ENCODE peak calls at places on chromosomes 3 and 15, in nine cellular contexts. U, P, H, E, Y, W, T, I and C are unnamed samples.

GRCh38 chr3:114333923-114334240 is 40.1 kb downstream of the TIGIT start:
- DNase-seq in U (no peak), I (no peak), P (no peak), E (no peak), H (no peak), T (no peak), Y (no peak), W (no peak), C (no peak)

GRCh38 chr3:156743859-156744258 is 69.5 kb downstream of the TIPARP start:
- DNase-seq in W (no peak), H (no peak), E (peak), T (no peak), I (no peak), U (no peak), P (no peak), Y (no peak), C (no peak)

GRCh38 chr3:72006631-72007556 is 221.9 kb upstream of the PROK2 start:
- DNase-seq in U (no peak), I (no peak), E (no peak), H (no peak), T (peak), Y (no peak), W (no peak), P (no peak), C (no peak)

GRCh38 chr3:129650256-129650872 is 43.9 kb upstream of the PLXND1 start:
- DNase-seq in E (peak), T (peak), W (peak), Y (peak), I (no peak), P (peak), U (peak), H (peak), C (peak)

GRCh38 chr3:66092175-66092990 is 53.7 kb upstream of the MAGI1 start:
- DNase-seq in T (no peak), Y (no peak), I (no peak), W (no peak), U (no peak), H (no peak), P (no peak), E (no peak), C (no peak)

GRCh38 chr3:46208167-46208704 is at the start of gene CCR1:
- DNase-seq in T (peak), W (no peak), U (no peak), E (peak), I (no peak), Y (peak), P (peak), H (peak), C (no peak)

GRCh38 chr3:60746043-60746638 is 505.1 kb downstream of the FHIT start:
- DNase-seq in I (no peak), U (no peak), P (no peak), Y (no peak), H (no peak), E (no peak), T (no peak), W (no peak), C (no peak)

GRCh38 chr15:98177950-98178848 is 217.7 kb downstream of the ARRDC4 start:
- DNase-seq in T (peak), W (peak), E (peak), U (peak), P (no peak), H (no peak), Y (peak), I (peak), C (peak)

GRCh38 chr15:78453447-78453846 is 15.4 kb downstream of the IREB2 start:
- DNase-seq in I (no peak), U (no peak), E (no peak), T (no peak), P (no peak), Y (no peak), H (no peak), W (no peak), C (no peak)

GRCh38 chr3:48982016-48982415 is 8.0 kb upstream of the P4HTM start:
- DNase-seq in T (no peak), I (no peak), P (no peak), H (no peak), U (no peak), W (no peak), E (no peak), Y (no peak), C (no peak)

GRCh38 chr3:134033315-134033996 is 3.7 kb upstream of the SLCO2A1 start:
- DNase-seq in Y (peak), T (no peak), E (no peak), P (no peak), I (no peak), W (no peak), H (no peak), U (no peak), C (no peak)

GRCh38 chr3:49012441-49013017 is 5.3 kb downstream of the WDR6 start:
- DNase-seq in W (no peak), U (no peak), Y (no peak), T (no peak), P (no peak), E (peak), H (no peak), I (no peak), C (no peak)

GRCh38 chr3:138367912-138368311 is 19.5 kb downstream of the MRAS start:
- DNase-seq in E (no peak), U (peak), H (no peak), W (no peak), P (no peak), Y (no peak), T (peak), I (no peak), C (no peak)

GRCh38 chr3:180332608-180333007 is 269.4 kb upstream of the TTC14 start:
- DNase-seq in I (no peak), E (no peak), P (no peak), H (no peak), T (no peak), W (no peak), Y (no peak), U (no peak), C (no peak)

GRCh38 chr3:55128201-55128870 is 200.5 kb upstream of the LRTM1 start:
- DNase-seq in E (no peak), Y (no peak), P (no peak), T (peak), H (no peak), U (no peak), I (no peak), W (peak), C (no peak)

GRCh38 chr3:154132777-154133375 is 11.7 kb downstream of the ARHGEF26 start:
- DNase-seq in E (no peak), P (no peak), T (no peak), I (no peak), H (no peak), Y (peak), U (no peak), W (peak), C (no peak)

GRCh38 chr3:21073561-21073960 is 677.4 kb downstream of the ZNF385D start:
- DNase-seq in H (no peak), W (no peak), Y (no peak), E (no peak), P (no peak), I (no peak), T (no peak), U (no peak), C (no peak)

GRCh38 chr3:108486910-108487309 is 23.5 kb downstream of the MYH15 start:
- DNase-seq in H (no peak), P (no peak), T (peak), E (no peak), U (peak), Y (no peak), I (peak), W (peak), C (no peak)

GRCh38 chr3:23575697-23576096 is 230.1 kb upstream of the UBE2E1 start:
- DNase-seq in U (no peak), Y (no peak), P (no peak), W (no peak), I (no peak), T (no peak), H (no peak), E (no peak), C (no peak)

GRCh38 chr15:62928242-62928995 is 114.1 kb upstream of the TPM1 start:
- DNase-seq in U (peak), P (no peak), E (no peak), Y (no peak), T (peak), H (no peak), W (no peak), I (peak), C (no peak)